ENCODE peak calls at places on chromosomes 4 and X, in six cellular contexts. P is CD8-positive, alpha-beta memory T cell; U is mesendoderm; M is AG04450; E is testis; I is caudate nucleus. C is an unnamed sample.

GRCh38 chr4:6731780-6732179 is 15.8 kb downstream of the BLOC1S4 start:
- DNase-seq in P (no peak), U (no peak), M (no peak), E (no peak), I (no peak), C (no peak)

GRCh38 chrX:78923198-78924015 is 21.8 kb upstream of the P2RY10 start:
- DNase-seq in P (no peak), U (no peak), M (no peak), E (no peak), I (no peak), C (no peak)

GRCh38 chr4:26412381-26413372 is 77.6 kb downstream of the CCKAR start:
- DNase-seq in P (no peak), U (no peak), M (no peak), E (peak; percentile 30), I (no peak), C (peak; percentile 38)

GRCh38 chr4:172202480-172203076 is 389.4 kb downstream of the GALNTL6 start:
- DNase-seq in P (no peak), U (peak; percentile 54), M (peak; percentile 0), E (no peak), I (no peak), C (no peak)

GRCh38 chr4:139509727-139510410 is 46.1 kb downstream of the SETD7 start:
- DNase-seq in P (no peak), U (peak; percentile 68), M (no peak), E (peak; percentile 35), I (no peak), C (no peak)

GRCh38 chr4:38667005-38667771 is 3.2 kb downstream of the KLF3 start:
- DNase-seq in P (peak; percentile 58), U (peak; percentile 99), M (peak; percentile 97), E (peak; percentile 93), I (no peak), C (peak; percentile 93)

GRCh38 chr4:40686081-40686913 is 56.6 kb upstream of the RBM47 start:
- DNase-seq in P (no peak), U (no peak), M (no peak), E (no peak), I (no peak), C (no peak)

GRCh38 chr4:139892973-139893736 is 227.5 kb downstream of the MGST2 start:
- DNase-seq in P (no peak), U (peak; percentile 56), M (no peak), E (no peak), I (no peak), C (no peak)

GRCh38 chr4:16884673-16885460 is 13.6 kb downstream of the LDB2 start:
- DNase-seq in P (no peak), U (peak; percentile 48), M (no peak), E (no peak), I (no peak), C (no peak)

GRCh38 chr4:91256043-91256442 is 1047.7 kb upstream of the GRID2 start:
- DNase-seq in P (no peak), U (peak; percentile 49), M (no peak), E (no peak), I (no peak), C (no peak)

GRCh38 chr4:140137654-140138053 is 16.3 kb downstream of the MAML3 start:
- DNase-seq in P (no peak), U (peak; percentile 78), M (no peak), E (no peak), I (no peak), C (no peak)

GRCh38 chrX:69389221-69389620 is 114.9 kb upstream of the NALF2 start:
- DNase-seq in P (no peak), U (no peak), M (no peak), E (no peak), I (no peak), C (no peak)

GRCh38 chrX:27619975-27620374 is 29.8 kb downstream of the DCAF8L2 start:
- DNase-seq in P (no peak), U (peak; percentile 11), M (no peak), E (no peak), I (no peak), C (no peak)

GRCh38 chr4:101200561-101200960 is 146.8 kb downstream of the PPP3CA start:
- DNase-seq in P (no peak), U (no peak), M (peak; percentile 78), E (no peak), I (no peak), C (no peak)

GRCh38 chr4:5416637-5417036 is 291.7 kb downstream of the EVC2 start:
- DNase-seq in P (no peak), U (no peak), M (no peak), E (no peak), I (no peak), C (no peak)

GRCh38 chr4:153735901-153736461 is 23.8 kb downstream of the RNF175 start:
- DNase-seq in P (no peak), U (no peak), M (no peak), E (no peak), I (no peak), C (no peak)

GRCh38 chr4:118842055-118842454 is 6.1 kb upstream of the SEC24D start:
- DNase-seq in P (no peak), U (no peak), M (no peak), E (no peak), I (no peak), C (no peak)

GRCh38 chr4:154329939-154330338 is 161.7 kb downstream of the DCHS2 start:
- DNase-seq in P (no peak), U (no peak), M (no peak), E (no peak), I (no peak), C (no peak)

GRCh38 chr4:6225469-6225868 is 25.1 kb upstream of the JAKMIP1 start:
- DNase-seq in P (no peak), U (peak; percentile 89), M (no peak), E (peak; percentile 50), I (no peak), C (no peak)

GRCh38 chr4:8123389-8123788 is 35.2 kb downstream of the ABLIM2 start:
- DNase-seq in P (no peak), U (peak; percentile 57), M (no peak), E (no peak), I (no peak), C (no peak)

GRCh38 chr4:139764686-139765085 is 99.1 kb downstream of the MGST2 start:
- DNase-seq in P (no peak), U (no peak), M (no peak), E (no peak), I (no peak), C (no peak)

GRCh38 chrX:14997271-14997670 is 124.0 kb downstream of the MOSPD2 start:
- DNase-seq in P (no peak), U (no peak), M (no peak), E (no peak), I (no peak), C (no peak)

GRCh38 chr4:37453004-37453360 is 208.4 kb downstream of the NWD2 start:
- DNase-seq in P (no peak), U (peak; percentile 92), M (no peak), E (peak; percentile 82), I (no peak), C (peak; percentile 85)

GRCh38 chr4:137156807-137157206 is 375.5 kb downstream of the PCDH18 start:
- DNase-seq in P (no peak), U (no peak), M (no peak), E (no peak), I (no peak), C (no peak)

GRCh38 chr4:183328832-183329231 is 6.6 kb upstream of the CLDN24 start:
- DNase-seq in P (no peak), U (no peak), M (no peak), E (no peak), I (no peak), C (no peak)

GRCh38 chr4:102736636-102737549 is 23.9 kb downstream of the MANBA start:
- DNase-seq in P (no peak), U (peak; percentile 81), M (no peak), E (no peak), I (no peak), C (no peak)

DNA sequence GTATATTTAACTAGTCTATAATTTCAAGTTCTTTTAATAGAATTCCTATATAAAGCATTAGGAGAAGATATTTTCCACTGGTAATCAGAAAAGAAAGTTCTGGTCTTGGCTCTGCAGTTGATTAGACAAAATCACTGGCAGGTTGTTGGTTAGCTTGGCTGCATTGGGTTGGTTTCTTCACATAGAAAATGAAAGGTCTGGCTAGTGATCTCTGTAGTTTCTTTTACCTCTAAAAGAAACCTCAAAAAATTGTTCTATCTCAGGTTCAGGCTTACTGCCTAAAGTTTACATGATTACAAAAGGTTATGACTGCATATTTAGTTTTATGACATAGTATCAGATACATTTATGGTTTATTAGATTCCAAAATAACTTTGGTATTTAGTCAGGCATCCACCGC is 95.8 kb upstream of the NAP1L5 start:
- DNase-seq in P (no peak), U (no peak), M (no peak), E (no peak), I (no peak), C (no peak)
- H3K27ac ChIP-seq in P (no peak overlapping the region), U (no peak overlapping the region), M (no peak overlapping the region), E (no peak overlapping the region), I (no peak overlapping the region), C (no peak overlapping the region)

GRCh38 chrX:136867518-136867917 is 13.0 kb downstream of the RBMX start:
- DNase-seq in P (no peak), U (no peak), M (no peak), E (no peak), I (no peak), C (no peak)

GRCh38 chrX:136868283-136869055 is 12.1 kb downstream of the RBMX start:
- DNase-seq in P (no peak), U (no peak), M (no peak), E (no peak), I (no peak), C (no peak)

GRCh38 chrX:136865270-136866168 is 15.0 kb downstream of the RBMX start:
- DNase-seq in P (no peak), U (no peak), M (no peak), E (no peak), I (no peak), C (no peak)

GRCh38 chrX:136867096-136867491 is 13.4 kb downstream of the RBMX start:
- DNase-seq in P (no peak), U (no peak), M (no peak), E (no peak), I (no peak), C (no peak)

GRCh38 chrX:136866337-136867095 is 14.0 kb downstream of the RBMX start:
- DNase-seq in P (no peak), U (no peak), M (no peak), E (peak; percentile 31), I (no peak), C (no peak)
- H3K27ac ChIP-seq in P (no peak overlapping the region), U (no peak overlapping the region), M (no peak overlapping the region), E (no peak overlapping the region), I (no peak overlapping the region), C (no peak overlapping the region)

GRCh38 chrX:116281106-116281505 is 110.6 kb downstream of the AGTR2 start:
- DNase-seq in P (no peak), U (peak; percentile 0), M (no peak), E (no peak), I (no peak), C (peak; percentile 26)
- H3K27ac ChIP-seq in P (no peak overlapping the region), U (no peak overlapping the region), M (no peak overlapping the region), E (no peak overlapping the region), I (no peak overlapping the region), C (peak overlapping the region; percentile 1)

GRCh38 chr4:127782275-127783025 is at the start of gene HSPA4L:
- DNase-seq in P (peak; percentile 13), U (peak; percentile 71), M (no peak), E (peak; percentile 80), I (peak; percentile 43), C (peak; percentile 51)
- H3K27ac ChIP-seq in P (peak within 1 kb of the TSS; percentile 33), U (no peak within 1 kb of the TSS), M (peak within 1 kb of the TSS; percentile 47), E (peak within 1 kb of the TSS; percentile 88), I (peak within 1 kb of the TSS; percentile 96), C (peak within 1 kb of the TSS; percentile 65)